ENCODE peak calls at places on chromosomes 5 and 9, in five cellular contexts. G is HCT116, I is choroid plexus epithelial cell, M is progenitor cell of endocrine pancreas, Q is heart right ventricle. Y is an unnamed sample.

GRCh38 chr9:134618823-134619454 is 22.7 kb upstream of the COL5A1 start:
- DNase-seq in Q (no peak), M (no peak), I (no peak), G (no peak), Y (no peak)

GRCh38 chr9:120864719-120865118 is 12.3 kb downstream of the PHF19 start:
- DNase-seq in I (no peak), G (no peak), Q (no peak), M (no peak), Y (no peak)

GRCh38 chr9:91417602-91418218 is 5.9 kb downstream of the NFIL3 start:
- DNase-seq in I (no peak), G (no peak), Q (no peak), M (no peak), Y (no peak)

GRCh38 chr5:118946138-118946537 is 42.2 kb downstream of the DTWD2 start:
- DNase-seq in Q (no peak), G (no peak), M (no peak), I (no peak), Y (no peak)

GRCh38 chr5:122083535-122083934 is 5.5 kb upstream of the LOX start:
- DNase-seq in Q (no peak), G (no peak), I (no peak), M (no peak), Y (no peak)

GRCh38 chr9:83477571-83477970 is 60.6 kb downstream of the FRMD3 start:
- DNase-seq in Q (no peak), M (no peak), I (peak), G (no peak), Y (no peak)

GRCh38 chr9:134171316-134172197 is 7.2 kb upstream of the RNU6ATAC start:
- DNase-seq in I (peak), M (no peak), Q (no peak), G (no peak), Y (peak)

GRCh38 chr5:40679071-40679997 is at the start of gene PTGER4:
- DNase-seq in G (peak), I (peak), M (peak), Q (peak), Y (peak)

GRCh38 chr9:126229501-126229900 is 97.1 kb upstream of the MVB12B start:
- DNase-seq in I (no peak), Q (no peak), G (no peak), M (no peak), Y (no peak)

GRCh38 chr5:134586866-134587524 is 45.6 kb downstream of the SAR1B start:
- DNase-seq in Q (peak), G (peak), M (peak), I (peak), Y (peak)

GRCh38 chr9:99093492-99093791 is 11.5 kb upstream of the TGFBR1 start:
- DNase-seq in G (no peak), Q (no peak), I (no peak), M (no peak), Y (no peak)

GRCh38 chr9:114911167-114911821 is 19.1 kb downstream of the TNFSF8 start:
- DNase-seq in G (no peak), M (no peak), Q (no peak), I (peak), Y (peak)

GRCh38 chr5:135476615-135477493 is 24.7 kb upstream of the TIFAB start:
- DNase-seq in G (no peak), I (no peak), Q (no peak), M (no peak), Y (no peak)

GRCh38 chr5:117332341-117332740 is 757.7 kb upstream of the SEMA6A start:
- DNase-seq in I (no peak), Q (no peak), M (no peak), G (no peak), Y (no peak)

GRCh38 chr5:117326997-117327396 is 752.4 kb upstream of the SEMA6A start:
- DNase-seq in G (no peak), M (no peak), I (no peak), Q (no peak), Y (no peak)
- TF ChIP-seq CTCF in G (no peak), M (no peak), I (no peak), Q (no peak), Y (no peak)

GRCh38 chr9:130861372-130862180 is 26.5 kb downstream of the ABL1 start:
- DNase-seq in M (no peak), G (no peak), Q (no peak), I (no peak), Y (no peak)
- TF ChIP-seq CTCF in M (no peak), G (no peak), Q (no peak), I (no peak), Y (no peak)

DNA sequence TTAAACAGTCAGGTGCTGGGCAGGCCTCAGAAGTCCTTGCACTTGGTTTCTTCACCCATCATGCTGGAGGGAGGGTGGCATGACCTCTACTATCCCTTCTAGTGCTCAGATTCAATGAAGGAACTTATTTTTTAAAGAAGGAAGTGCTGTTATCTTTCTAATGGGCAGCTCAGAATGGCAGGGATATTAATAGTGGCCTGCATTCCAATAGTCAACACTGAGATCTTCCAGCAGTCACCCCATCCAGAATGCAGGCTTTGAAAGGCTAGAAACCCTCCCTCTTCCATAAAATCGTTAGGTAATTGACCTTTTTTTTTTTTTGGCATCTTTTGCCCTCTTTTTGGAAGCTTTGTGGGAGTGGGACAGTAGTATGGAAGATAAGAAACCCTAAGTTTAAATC is 325.0 kb downstream of the ARRDC3 start:
- DNase-seq in G (no peak), M (no peak), Q (no peak), I (no peak), Y (no peak)
- TF ChIP-seq CTCF in G (no peak), M (no peak), Q (no peak), I (no peak), Y (no peak)

GRCh38 chr9:31807574-31808256 is 576.7 kb upstream of the ACO1 start:
- DNase-seq in G (peak), Q (no peak), M (no peak), I (peak), Y (peak)
- TF ChIP-seq CTCF in G (peak), Q (no peak), M (no peak), I (peak), Y (peak)